ENCODE peak calls at places on chromosome X, in ten cellular contexts. H, G, K, L, J, N, F, U, X and Y are unnamed samples. For H3K36me3, the result is how much of the 10 kb centered on the place peaks cover.

GRCh38 chrX:117989512-117989911 is 127.1 kb downstream of the KLHL13 start:
- DNase-seq in H (no peak), G (no peak), K (no peak), L (no peak), J (no peak), N (no peak), F (no peak), U (no peak), X (no peak), Y (no peak)

GRCh38 chrX:42028113-42028512 is 104.8 kb upstream of the CASK start:
- DNase-seq in H (no peak), G (peak), K (no peak), L (no peak), J (no peak), N (no peak), F (no peak), U (no peak), X (no peak), Y (no peak)

GRCh38 chrX:54921427-54922021 is 900 bp downstream of the TRO start:
- DNase-seq in H (peak), G (no peak), K (peak), L (peak), J (peak), N (no peak), F (peak), U (no peak), X (no peak), Y (peak)

GRCh38 chrX:43121637-43122036 is 343.7 kb upstream of the PPP1R2C start:
- DNase-seq in H (no peak), G (no peak), K (no peak), L (no peak), J (no peak), N (no peak), F (no peak), U (no peak), X (no peak), Y (no peak)

GRCh38 chrX:14672611-14673172 is 143.4 kb downstream of the GLRA2 start:
- DNase-seq in H (no peak), G (no peak), K (no peak), L (no peak), J (no peak), N (no peak), F (no peak), U (no peak), X (no peak), Y (no peak)

GRCh38 chrX:42746606-42747005 is 31.4 kb downstream of the PPP1R2C start:
- DNase-seq in H (no peak), G (no peak), K (peak), L (no peak), J (no peak), N (no peak), F (no peak), U (no peak), X (no peak), Y (peak)

GRCh38 chrX:53445977-53446376 is 11.8 kb upstream of the HSD17B10 start:
- DNase-seq in H (peak), G (peak), K (peak), L (peak), J (no peak), N (no peak), F (no peak), U (no peak), X (peak), Y (peak)

GRCh38 chrX:42098897-42099296 is 175.5 kb upstream of the CASK start:
- DNase-seq in H (no peak), G (no peak), K (no peak), L (peak), J (peak), N (no peak), F (no peak), U (no peak), X (no peak), Y (no peak)

GRCh38 chrX:50813843-50814661 is at the start of gene SHROOM4:
- DNase-seq in H (no peak), G (no peak), K (peak), L (peak), J (peak), N (peak), F (peak), U (no peak), X (peak), Y (peak)

GRCh38 chrX:136759968-136760367 is 20.8 kb downstream of the ARHGEF6 start:
- DNase-seq in H (no peak), G (no peak), K (no peak), L (no peak), J (no peak), N (no peak), F (no peak), U (no peak), X (no peak), Y (no peak)

GRCh38 chrX:17700976-17701375 is 36.3 kb upstream of the SCML1 start:
- DNase-seq in H (no peak), G (no peak), K (no peak), L (no peak), J (no peak), N (no peak), F (no peak), U (no peak), X (no peak), Y (no peak)

GRCh38 chrX:101206471-101206870 is 13.1 kb upstream of the DRP2 start:
- DNase-seq in H (peak), G (peak), K (peak), L (peak), J (no peak), N (no peak), F (no peak), U (no peak), X (no peak), Y (peak)

GRCh38 chrX:9378980-9379696 is 85.7 kb upstream of the TBL1X start:
- DNase-seq in H (no peak), G (no peak), K (peak), L (no peak), J (no peak), N (no peak), F (no peak), U (no peak), X (no peak), Y (no peak)

GRCh38 chrX:40088803-40089540 is 8.8 kb downstream of the BCOR start:
- DNase-seq in H (no peak), G (no peak), K (no peak), L (no peak), J (no peak), N (no peak), F (no peak), U (no peak), X (no peak), Y (no peak)

GRCh38 chrX:65534450-65535292 is at the start of gene LAS1L:
- DNase-seq in H (peak), G (peak), K (peak), L (peak), J (peak), N (peak), F (peak), U (peak), X (peak), Y (peak)

GRCh38 chrX:13689519-13690211 is 737 bp downstream of the RAB9A start:
- DNase-seq in H (no peak), G (no peak), K (peak), L (peak), J (no peak), N (no peak), F (no peak), U (no peak), X (no peak), Y (peak)

GRCh38 chrX:80216086-80216485 is 201.5 kb downstream of the TBX22 start:
- DNase-seq in H (no peak), G (no peak), K (peak), L (no peak), J (no peak), N (no peak), F (no peak), U (no peak), X (no peak), Y (peak)

GRCh38 chrX:71492086-71493065 is 40.5 kb upstream of the OGT start:
- DNase-seq in H (peak), G (no peak), K (peak), L (peak), J (peak), N (peak), F (peak), U (no peak), X (peak), Y (peak)

GRCh38 chrX:110061138-110061537 is 58.2 kb downstream of the TMEM164 start:
- DNase-seq in H (no peak), G (no peak), K (no peak), L (no peak), J (no peak), N (no peak), F (no peak), U (no peak), X (no peak), Y (peak)

GRCh38 chrX:71626576-71626975 is 8.3 kb upstream of the CXCR3 start:
- DNase-seq in H (no peak), G (peak), K (no peak), L (no peak), J (no peak), N (peak), F (no peak), U (no peak), X (peak), Y (no peak)

GRCh38 chrX:45006002-45006800 is 133.2 kb downstream of the KDM6A start:
- DNase-seq in H (no peak), G (no peak), K (peak), L (no peak), J (no peak), N (no peak), F (no peak), U (no peak), X (no peak), Y (peak)

GRCh38 chrX:1941291-1941690 is 326.4 kb downstream of the ASMT start:
- DNase-seq in H (no peak), G (no peak), K (no peak), L (peak), J (no peak), N (no peak), F (no peak), U (no peak), X (no peak), Y (no peak)

GRCh38 chrX:155900765-155901164 is 19.6 kb downstream of the VAMP7 start:
- DNase-seq in H (no peak), G (no peak), K (no peak), L (no peak), J (no peak), N (no peak), F (no peak), U (no peak), X (no peak), Y (no peak)

GRCh38 chrX:30620980-30621716 is 32.1 kb upstream of the GK start:
- DNase-seq in H (no peak), G (no peak), K (peak), L (no peak), J (peak), N (no peak), F (no peak), U (no peak), X (no peak), Y (peak)

GRCh38 chrX:9842541-9842940 is 56.3 kb downstream of the SHROOM2 start:
- DNase-seq in H (no peak), G (no peak), K (no peak), L (no peak), J (no peak), N (no peak), F (no peak), U (no peak), X (no peak), Y (no peak)

GRCh38 chrX:40318796-40319195 is 221.0 kb upstream of the BCOR start:
- DNase-seq in H (no peak), G (no peak), K (no peak), L (no peak), J (no peak), N (no peak), F (no peak), U (no peak), X (no peak), Y (no peak)

GRCh38 chrX:45449982-45450381 is 249.3 kb upstream of the DIPK2B start:
- DNase-seq in H (no peak), G (no peak), K (no peak), L (no peak), J (no peak), N (no peak), F (no peak), U (no peak), X (no peak), Y (no peak)

GRCh38 chrX:24838624-24839023 is 144.9 kb downstream of the POLA1 start:
- DNase-seq in H (peak), G (no peak), K (peak), L (peak), J (peak), N (no peak), F (no peak), U (no peak), X (no peak), Y (peak)

GRCh38 chrX:19811807-19812604 is 75.4 kb downstream of the SH3KBP1 start:
- DNase-seq in H (no peak), G (no peak), K (peak), L (no peak), J (no peak), N (no peak), F (no peak), U (no peak), X (no peak), Y (peak)

GRCh38 chrX:46978341-46979291 is 66.4 kb downstream of the JADE3 start:
- DNase-seq in H (peak), G (peak), K (peak), L (peak), J (peak), N (peak), F (peak), U (peak), X (peak), Y (peak)

GRCh38 chrX:131649741-131650140 is 105.9 kb downstream of the OR13H1 start:
- DNase-seq in H (no peak), G (no peak), K (no peak), L (no peak), J (no peak), N (no peak), F (no peak), U (no peak), X (no peak), Y (no peak)

GRCh38 chrX:43735957-43736356 is 79.9 kb downstream of the MAOA start:
- DNase-seq in H (no peak), G (no peak), K (no peak), L (peak), J (no peak), N (no peak), F (no peak), U (no peak), X (no peak), Y (no peak)

GRCh38 chrX:17802756-17803155 is 58.3 kb downstream of the RAI2 start:
- DNase-seq in H (no peak), G (no peak), K (no peak), L (no peak), J (no peak), N (no peak), F (no peak), U (no peak), X (no peak), Y (no peak)

GRCh38 chrX:110966839-110967238 is 129.2 kb upstream of the PAK3 start:
- DNase-seq in H (no peak), G (no peak), K (peak), L (no peak), J (no peak), N (no peak), F (no peak), U (no peak), X (no peak), Y (no peak)

GRCh38 chrX:13721819-13722527 is 12.4 kb downstream of the TRAPPC2 start:
- DNase-seq in H (no peak), G (no peak), K (peak), L (no peak), J (no peak), N (no peak), F (no peak), U (no peak), X (no peak), Y (peak)

GRCh38 chrX:150411656-150412055 is 48.5 kb downstream of the MAMLD1 start:
- DNase-seq in H (no peak), G (no peak), K (no peak), L (no peak), J (no peak), N (no peak), F (no peak), U (no peak), X (no peak), Y (no peak)

GRCh38 chrX:1453390-1453783 is 678 bp upstream of the ASMTL start:
- DNase-seq in H (peak), G (no peak), K (no peak), L (no peak), J (no peak), N (peak), F (no peak), U (peak), X (no peak), Y (no peak)

GRCh38 chrX:40267334-40268118 is 169.8 kb upstream of the BCOR start:
- DNase-seq in H (no peak), G (no peak), K (peak), L (no peak), J (peak), N (peak), F (no peak), U (no peak), X (no peak), Y (no peak)

GRCh38 chrX:154368630-154369452 is 5.6 kb downstream of the FLNA start:
- DNase-seq in H (peak), G (peak), K (peak), L (no peak), J (peak), N (peak), F (peak), U (peak), X (peak), Y (peak)

GRCh38 chrX:154365052-154365600 is 9.3 kb downstream of the FLNA start:
- DNase-seq in H (no peak), G (no peak), K (no peak), L (peak), J (no peak), N (no peak), F (no peak), U (no peak), X (no peak), Y (no peak)

GRCh38 chrX:154367474-154368308 is 6.7 kb downstream of the FLNA start:
- DNase-seq in H (no peak), G (no peak), K (no peak), L (no peak), J (no peak), N (no peak), F (no peak), U (no peak), X (no peak), Y (no peak)

GRCh38 chrX:154365997-154366665 is 8.3 kb downstream of the FLNA start:
- DNase-seq in H (no peak), G (no peak), K (no peak), L (no peak), J (no peak), N (no peak), F (no peak), U (no peak), X (no peak), Y (no peak)

GRCh38 chrX:154366666-154367055 is 7.8 kb downstream of the FLNA start:
- DNase-seq in H (no peak), G (no peak), K (peak), L (no peak), J (peak), N (no peak), F (no peak), U (no peak), X (no peak), Y (no peak)
- H3K36me3 ChIP-seq in H (under half), G (half or more), K (under half), L (half or more), J (under half), N (half or more), F (under half), U (half or more), X (half or more), Y (half or more)

GRCh38 chrX:69150294-69150960 is 14.8 kb downstream of the PJA1 start:
- DNase-seq in H (no peak), G (no peak), K (no peak), L (no peak), J (no peak), N (peak), F (no peak), U (no peak), X (no peak), Y (no peak)
- H3K4me3 ChIP-seq in H (no peak), G (no peak), K (no peak), L (no peak), J (no peak), N (no peak), F (no peak), U (no peak), X (no peak), Y (no peak)

GRCh38 chrX:96696462-96696861 is 11.8 kb downstream of the DIAPH2 start:
- DNase-seq in H (no peak), G (no peak), K (no peak), L (no peak), J (no peak), N (no peak), F (no peak), U (no peak), X (no peak), Y (no peak)

GRCh38 chrX:96692911-96693310 is 8.3 kb downstream of the DIAPH2 start:
- DNase-seq in H (no peak), G (no peak), K (peak), L (no peak), J (no peak), N (no peak), F (no peak), U (no peak), X (no peak), Y (no peak)

GRCh38 chrX:96692454-96692853 is 7.8 kb downstream of the DIAPH2 start:
- DNase-seq in H (no peak), G (no peak), K (peak), L (no peak), J (no peak), N (no peak), F (no peak), U (no peak), X (no peak), Y (no peak)

GRCh38 chrX:96689951-96690350 is 5.3 kb downstream of the DIAPH2 start:
- DNase-seq in H (no peak), G (no peak), K (peak), L (no peak), J (no peak), N (no peak), F (no peak), U (no peak), X (no peak), Y (no peak)

DNA sequence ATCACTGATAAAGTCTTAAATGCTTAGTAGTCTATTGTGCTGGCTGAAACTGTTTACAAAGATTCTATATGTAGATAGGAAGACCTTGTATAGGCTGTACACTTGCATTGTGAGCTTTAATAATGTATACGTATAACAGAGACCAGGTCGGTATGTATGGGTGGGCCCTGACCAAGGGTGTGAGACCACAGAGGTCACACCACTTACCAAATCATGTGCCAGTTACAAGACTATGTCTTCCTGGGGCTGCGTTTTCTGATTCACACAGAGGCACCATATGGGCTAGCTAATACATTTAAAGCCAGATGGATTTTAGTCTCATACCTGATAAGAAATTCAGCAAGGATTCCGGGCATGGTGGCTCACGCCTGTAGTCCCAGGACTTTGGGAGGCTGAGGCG is 8.8 kb downstream of the DIAPH2 start:
- DNase-seq in H (no peak), G (no peak), K (no peak), L (no peak), J (no peak), N (no peak), F (no peak), U (no peak), X (no peak), Y (no peak)
- H3K36me3 ChIP-seq in H (under half), G (under half), K (under half), L (under half), J (under half), N (under half), F (under half), U (under half), X (under half), Y (under half)

GRCh38 chrX:129843209-129843458 is 552 bp downstream of the ZDHHC9 start:
- DNase-seq in H (no peak), G (no peak), K (no peak), L (no peak), J (no peak), N (no peak), F (no peak), U (no peak), X (no peak), Y (no peak)

GRCh38 chrX:129845616-129846190 is 2.0 kb upstream of the ZDHHC9 start:
- DNase-seq in H (no peak), G (no peak), K (no peak), L (no peak), J (no peak), N (no peak), F (no peak), U (no peak), X (no peak), Y (no peak)

GRCh38 chrX:129840334-129840733 is 3.4 kb downstream of the ZDHHC9 start:
- DNase-seq in H (no peak), G (no peak), K (peak), L (no peak), J (no peak), N (no peak), F (no peak), U (no peak), X (no peak), Y (no peak)

GRCh38 chrX:129843459-129844306 is at the start of gene ZDHHC9:
- DNase-seq in H (peak), G (peak), K (peak), L (peak), J (peak), N (peak), F (peak), U (peak), X (peak), Y (peak)

GRCh38 chrX:129842510-129843208 is 1.0 kb downstream of the ZDHHC9 start:
- DNase-seq in H (no peak), G (no peak), K (peak), L (peak), J (peak), N (peak), F (peak), U (no peak), X (peak), Y (no peak)
- H3K4me3 ChIP-seq in H (peak), G (peak), K (peak), L (peak), J (peak), N (peak), F (peak), U (peak), X (peak), Y (peak)